ENCODE peak calls at places on chromosome 21, in nine cellular contexts. One of them, this sample, is unnamed.
A peak's percentile ranks its signal among the peaks of the same experiment; 100 is the strongest.

GRCh38 chr21:36640260-36641244 is 58.4 kb upstream of the SIM2 start:
- DNase-seq in fibroblast of pulmonary artery: no peak
- DNase-seq in Right ventricle myocardium superior: no peak
- DNase-seq in lung: no peak
- DNase-seq in endodermal cell: peak; percentile 55
- DNase-seq in ecto neural progenitor cell: no peak
- DNase-seq in CD8-positive, alpha-beta memory T cell: no peak
- DNase-seq in activated T-helper 1 cell treated with anti-CD3 and anti-CD28 coated beads, Interleukin-12 subunit alpha, Interleukin-12 subunit beta, Interleukin-2, Interleukin-4 antibody, amounts not matched to agents 30 ng/mL and 10 ng/mL and 1 ng/mL, durations not matched to agents 14 hours and 24 hours and 36 hours: no peak
- DNase-seq in NCI-H1436: no peak
- DNase-seq in this sample: no peak

GRCh38 chr21:15826147-15826780 is 96.5 kb downstream of the USP25 start:
- DNase-seq in fibroblast of pulmonary artery: peak; percentile 74
- DNase-seq in activated T-helper 1 cell treated with anti-CD3 and anti-CD28 coated beads, Interleukin-12 subunit alpha, Interleukin-12 subunit beta, Interleukin-2, Interleukin-4 antibody, amounts not matched to agents 30 ng/mL and 10 ng/mL and 1 ng/mL, durations not matched to agents 14 hours and 24 hours and 36 hours: peak; percentile 8
- DNase-seq in ecto neural progenitor cell: no peak
- DNase-seq in endodermal cell: peak; percentile 68
- DNase-seq in NCI-H1436: no peak
- DNase-seq in Right ventricle myocardium superior: no peak
- DNase-seq in CD8-positive, alpha-beta memory T cell: no peak
- DNase-seq in lung: no peak
- DNase-seq in this sample: no peak

GRCh38 chr21:14877581-14878228 is 187.1 kb downstream of the NRIP1 start:
- DNase-seq in NCI-H1436: no peak
- DNase-seq in Right ventricle myocardium superior: no peak
- DNase-seq in endodermal cell: no peak
- DNase-seq in activated T-helper 1 cell treated with anti-CD3 and anti-CD28 coated beads, Interleukin-12 subunit alpha, Interleukin-12 subunit beta, Interleukin-2, Interleukin-4 antibody, amounts not matched to agents 30 ng/mL and 10 ng/mL and 1 ng/mL, durations not matched to agents 14 hours and 24 hours and 36 hours: no peak
- DNase-seq in fibroblast of pulmonary artery: no peak
- DNase-seq in CD8-positive, alpha-beta memory T cell: no peak
- DNase-seq in lung: no peak
- DNase-seq in ecto neural progenitor cell: no peak
- DNase-seq in this sample: no peak

GRCh38 chr21:37365657-37366487 is 701 bp upstream of the DYRK1A start:
- DNase-seq in endodermal cell: peak; percentile 86
- DNase-seq in lung: peak; percentile 60
- DNase-seq in activated T-helper 1 cell treated with anti-CD3 and anti-CD28 coated beads, Interleukin-12 subunit alpha, Interleukin-12 subunit beta, Interleukin-2, Interleukin-4 antibody, amounts not matched to agents 30 ng/mL and 10 ng/mL and 1 ng/mL, durations not matched to agents 14 hours and 24 hours and 36 hours: no peak
- DNase-seq in Right ventricle myocardium superior: peak; percentile 81
- DNase-seq in fibroblast of pulmonary artery: peak; percentile 66
- DNase-seq in NCI-H1436: no peak
- DNase-seq in ecto neural progenitor cell: peak; percentile 88
- DNase-seq in CD8-positive, alpha-beta memory T cell: peak; percentile 61
- DNase-seq in this sample: no peak

GRCh38 chr21:41427556-41427955 is 1.5 kb downstream of the MX1 start:
- DNase-seq in NCI-H1436: no peak
- DNase-seq in Right ventricle myocardium superior: no peak
- DNase-seq in ecto neural progenitor cell: peak; percentile 26
- DNase-seq in endodermal cell: no peak
- DNase-seq in fibroblast of pulmonary artery: no peak
- DNase-seq in CD8-positive, alpha-beta memory T cell: no peak
- DNase-seq in activated T-helper 1 cell treated with anti-CD3 and anti-CD28 coated beads, Interleukin-12 subunit alpha, Interleukin-12 subunit beta, Interleukin-2, Interleukin-4 antibody, amounts not matched to agents 30 ng/mL and 10 ng/mL and 1 ng/mL, durations not matched to agents 14 hours and 24 hours and 36 hours: no peak
- DNase-seq in lung: no peak
- DNase-seq in this sample: no peak

GRCh38 chr21:24428539-24429186 is 1178.6 kb downstream of the MRPL39 start:
- DNase-seq in ecto neural progenitor cell: no peak
- DNase-seq in lung: no peak
- DNase-seq in NCI-H1436: no peak
- DNase-seq in activated T-helper 1 cell treated with anti-CD3 and anti-CD28 coated beads, Interleukin-12 subunit alpha, Interleukin-12 subunit beta, Interleukin-2, Interleukin-4 antibody, amounts not matched to agents 30 ng/mL and 10 ng/mL and 1 ng/mL, durations not matched to agents 14 hours and 24 hours and 36 hours: peak; percentile 2
- DNase-seq in Right ventricle myocardium superior: no peak
- DNase-seq in endodermal cell: no peak
- DNase-seq in fibroblast of pulmonary artery: no peak
- DNase-seq in CD8-positive, alpha-beta memory T cell: no peak
- DNase-seq in this sample: no peak

GRCh38 chr21:21159253-21159899 is 161.2 kb downstream of the NCAM2 start:
- DNase-seq in NCI-H1436: no peak
- DNase-seq in lung: no peak
- DNase-seq in endodermal cell: no peak
- DNase-seq in ecto neural progenitor cell: no peak
- DNase-seq in Right ventricle myocardium superior: no peak
- DNase-seq in CD8-positive, alpha-beta memory T cell: no peak
- DNase-seq in fibroblast of pulmonary artery: peak; percentile 7
- DNase-seq in activated T-helper 1 cell treated with anti-CD3 and anti-CD28 coated beads, Interleukin-12 subunit alpha, Interleukin-12 subunit beta, Interleukin-2, Interleukin-4 antibody, amounts not matched to agents 30 ng/mL and 10 ng/mL and 1 ng/mL, durations not matched to agents 14 hours and 24 hours and 36 hours: no peak
- DNase-seq in this sample: no peak

GRCh38 chr21:41367598-41368360 is 6.0 kb downstream of the MX2 start:
- DNase-seq in lung: no peak
- DNase-seq in NCI-H1436: no peak
- DNase-seq in Right ventricle myocardium superior: no peak
- DNase-seq in CD8-positive, alpha-beta memory T cell: no peak
- DNase-seq in endodermal cell: peak; percentile 35
- DNase-seq in ecto neural progenitor cell: no peak
- DNase-seq in activated T-helper 1 cell treated with anti-CD3 and anti-CD28 coated beads, Interleukin-12 subunit alpha, Interleukin-12 subunit beta, Interleukin-2, Interleukin-4 antibody, amounts not matched to agents 30 ng/mL and 10 ng/mL and 1 ng/mL, durations not matched to agents 14 hours and 24 hours and 36 hours: no peak
- DNase-seq in fibroblast of pulmonary artery: no peak
- DNase-seq in this sample: no peak

GRCh38 chr21:45270306-45270821 is 17.3 kb downstream of the POFUT2 start:
- DNase-seq in ecto neural progenitor cell: no peak
- DNase-seq in activated T-helper 1 cell treated with anti-CD3 and anti-CD28 coated beads, Interleukin-12 subunit alpha, Interleukin-12 subunit beta, Interleukin-2, Interleukin-4 antibody, amounts not matched to agents 30 ng/mL and 10 ng/mL and 1 ng/mL, durations not matched to agents 14 hours and 24 hours and 36 hours: no peak
- DNase-seq in Right ventricle myocardium superior: peak; percentile 31
- DNase-seq in fibroblast of pulmonary artery: no peak
- DNase-seq in CD8-positive, alpha-beta memory T cell: no peak
- DNase-seq in lung: no peak
- DNase-seq in endodermal cell: peak; percentile 72
- DNase-seq in NCI-H1436: no peak
- DNase-seq in this sample: peak; percentile 9

GRCh38 chr21:35159881-35160280 is 110.8 kb upstream of the RUNX1 start:
- DNase-seq in activated T-helper 1 cell treated with anti-CD3 and anti-CD28 coated beads, Interleukin-12 subunit alpha, Interleukin-12 subunit beta, Interleukin-2, Interleukin-4 antibody, amounts not matched to agents 30 ng/mL and 10 ng/mL and 1 ng/mL, durations not matched to agents 14 hours and 24 hours and 36 hours: no peak
- DNase-seq in ecto neural progenitor cell: no peak
- DNase-seq in endodermal cell: no peak
- DNase-seq in CD8-positive, alpha-beta memory T cell: no peak
- DNase-seq in fibroblast of pulmonary artery: peak; percentile 82
- DNase-seq in Right ventricle myocardium superior: no peak
- DNase-seq in lung: no peak
- DNase-seq in NCI-H1436: no peak
- DNase-seq in this sample: no peak

GRCh38 chr21:21682172-21682571 is 684.0 kb downstream of the NCAM2 start:
- DNase-seq in lung: no peak
- DNase-seq in NCI-H1436: no peak
- DNase-seq in ecto neural progenitor cell: no peak
- DNase-seq in endodermal cell: no peak
- DNase-seq in Right ventricle myocardium superior: no peak
- DNase-seq in fibroblast of pulmonary artery: peak; percentile 33
- DNase-seq in CD8-positive, alpha-beta memory T cell: no peak
- DNase-seq in activated T-helper 1 cell treated with anti-CD3 and anti-CD28 coated beads, Interleukin-12 subunit alpha, Interleukin-12 subunit beta, Interleukin-2, Interleukin-4 antibody, amounts not matched to agents 30 ng/mL and 10 ng/mL and 1 ng/mL, durations not matched to agents 14 hours and 24 hours and 36 hours: no peak
- DNase-seq in this sample: no peak

GRCh38 chr21:34814529-34814951 is 145.7 kb downstream of the CLIC6 start:
- DNase-seq in fibroblast of pulmonary artery: no peak
- DNase-seq in Right ventricle myocardium superior: no peak
- DNase-seq in lung: no peak
- DNase-seq in NCI-H1436: no peak
- DNase-seq in CD8-positive, alpha-beta memory T cell: no peak
- DNase-seq in endodermal cell: no peak
- DNase-seq in activated T-helper 1 cell treated with anti-CD3 and anti-CD28 coated beads, Interleukin-12 subunit alpha, Interleukin-12 subunit beta, Interleukin-2, Interleukin-4 antibody, amounts not matched to agents 30 ng/mL and 10 ng/mL and 1 ng/mL, durations not matched to agents 14 hours and 24 hours and 36 hours: no peak
- DNase-seq in ecto neural progenitor cell: no peak
- DNase-seq in this sample: no peak

GRCh38 chr21:35071347-35071746 is 22.2 kb upstream of the RUNX1 start:
- DNase-seq in CD8-positive, alpha-beta memory T cell: no peak
- DNase-seq in fibroblast of pulmonary artery: no peak
- DNase-seq in endodermal cell: no peak
- DNase-seq in lung: no peak
- DNase-seq in Right ventricle myocardium superior: no peak
- DNase-seq in activated T-helper 1 cell treated with anti-CD3 and anti-CD28 coated beads, Interleukin-12 subunit alpha, Interleukin-12 subunit beta, Interleukin-2, Interleukin-4 antibody, amounts not matched to agents 30 ng/mL and 10 ng/mL and 1 ng/mL, durations not matched to agents 14 hours and 24 hours and 36 hours: no peak
- DNase-seq in NCI-H1436: no peak
- DNase-seq in ecto neural progenitor cell: no peak
- DNase-seq in this sample: no peak

GRCh38 chr21:36350282-36350910 is 30.4 kb downstream of the MORC3 start:
- DNase-seq in endodermal cell: peak; percentile 48
- DNase-seq in lung: no peak
- DNase-seq in activated T-helper 1 cell treated with anti-CD3 and anti-CD28 coated beads, Interleukin-12 subunit alpha, Interleukin-12 subunit beta, Interleukin-2, Interleukin-4 antibody, amounts not matched to agents 30 ng/mL and 10 ng/mL and 1 ng/mL, durations not matched to agents 14 hours and 24 hours and 36 hours: no peak
- DNase-seq in NCI-H1436: no peak
- DNase-seq in CD8-positive, alpha-beta memory T cell: no peak
- DNase-seq in Right ventricle myocardium superior: no peak
- DNase-seq in fibroblast of pulmonary artery: peak; percentile 72
- DNase-seq in ecto neural progenitor cell: no peak
- DNase-seq in this sample: no peak

GRCh38 chr21:40386301-40386911 is 460.6 kb downstream of the DSCAM start:
- DNase-seq in NCI-H1436: no peak
- DNase-seq in activated T-helper 1 cell treated with anti-CD3 and anti-CD28 coated beads, Interleukin-12 subunit alpha, Interleukin-12 subunit beta, Interleukin-2, Interleukin-4 antibody, amounts not matched to agents 30 ng/mL and 10 ng/mL and 1 ng/mL, durations not matched to agents 14 hours and 24 hours and 36 hours: no peak
- DNase-seq in endodermal cell: peak; percentile 85
- DNase-seq in Right ventricle myocardium superior: peak; percentile 58
- DNase-seq in lung: peak; percentile 34
- DNase-seq in ecto neural progenitor cell: peak; percentile 76
- DNase-seq in CD8-positive, alpha-beta memory T cell: no peak
- DNase-seq in fibroblast of pulmonary artery: no peak
- DNase-seq in this sample: peak; percentile 64

GRCh38 chr21:26236281-26236680 is 65.7 kb upstream of the APP start:
- DNase-seq in endodermal cell: peak; percentile 24
- DNase-seq in CD8-positive, alpha-beta memory T cell: no peak
- DNase-seq in NCI-H1436: no peak
- DNase-seq in Right ventricle myocardium superior: no peak
- DNase-seq in fibroblast of pulmonary artery: no peak
- DNase-seq in activated T-helper 1 cell treated with anti-CD3 and anti-CD28 coated beads, Interleukin-12 subunit alpha, Interleukin-12 subunit beta, Interleukin-2, Interleukin-4 antibody, amounts not matched to agents 30 ng/mL and 10 ng/mL and 1 ng/mL, durations not matched to agents 14 hours and 24 hours and 36 hours: no peak
- DNase-seq in lung: no peak
- DNase-seq in ecto neural progenitor cell: no peak
- DNase-seq in this sample: no peak

GRCh38 chr21:46439906-46440305 is 18.8 kb upstream of the DIP2A start:
- DNase-seq in CD8-positive, alpha-beta memory T cell: no peak
- DNase-seq in fibroblast of pulmonary artery: no peak
- DNase-seq in NCI-H1436: no peak
- DNase-seq in endodermal cell: no peak
- DNase-seq in lung: no peak
- DNase-seq in activated T-helper 1 cell treated with anti-CD3 and anti-CD28 coated beads, Interleukin-12 subunit alpha, Interleukin-12 subunit beta, Interleukin-2, Interleukin-4 antibody, amounts not matched to agents 30 ng/mL and 10 ng/mL and 1 ng/mL, durations not matched to agents 14 hours and 24 hours and 36 hours: no peak
- DNase-seq in ecto neural progenitor cell: no peak
- DNase-seq in Right ventricle myocardium superior: no peak
- DNase-seq in this sample: no peak

GRCh38 chr21:26546698-26547097 is 26.4 kb downstream of the CYYR1 start:
- DNase-seq in ecto neural progenitor cell: no peak
- DNase-seq in activated T-helper 1 cell treated with anti-CD3 and anti-CD28 coated beads, Interleukin-12 subunit alpha, Interleukin-12 subunit beta, Interleukin-2, Interleukin-4 antibody, amounts not matched to agents 30 ng/mL and 10 ng/mL and 1 ng/mL, durations not matched to agents 14 hours and 24 hours and 36 hours: no peak
- DNase-seq in NCI-H1436: no peak
- DNase-seq in fibroblast of pulmonary artery: no peak
- DNase-seq in Right ventricle myocardium superior: peak; percentile 39
- DNase-seq in CD8-positive, alpha-beta memory T cell: no peak
- DNase-seq in endodermal cell: no peak
- DNase-seq in lung: peak; percentile 30
- DNase-seq in this sample: peak; percentile 9

GRCh38 chr21:44926364-44927101 is 5.8 kb upstream of the ITGB2 start:
- DNase-seq in fibroblast of pulmonary artery: no peak
- DNase-seq in lung: no peak
- DNase-seq in NCI-H1436: no peak
- DNase-seq in Right ventricle myocardium superior: peak; percentile 57
- DNase-seq in activated T-helper 1 cell treated with anti-CD3 and anti-CD28 coated beads, Interleukin-12 subunit alpha, Interleukin-12 subunit beta, Interleukin-2, Interleukin-4 antibody, amounts not matched to agents 30 ng/mL and 10 ng/mL and 1 ng/mL, durations not matched to agents 14 hours and 24 hours and 36 hours: peak; percentile 58
- DNase-seq in CD8-positive, alpha-beta memory T cell: peak; percentile 54
- DNase-seq in endodermal cell: peak; percentile 54
- DNase-seq in ecto neural progenitor cell: no peak
- DNase-seq in this sample: no peak

GRCh38 chr21:39136711-39137110 is 46.5 kb downstream of the PSMG1 start:
- DNase-seq in lung: peak; percentile 26
- DNase-seq in endodermal cell: no peak
- DNase-seq in NCI-H1436: no peak
- DNase-seq in activated T-helper 1 cell treated with anti-CD3 and anti-CD28 coated beads, Interleukin-12 subunit alpha, Interleukin-12 subunit beta, Interleukin-2, Interleukin-4 antibody, amounts not matched to agents 30 ng/mL and 10 ng/mL and 1 ng/mL, durations not matched to agents 14 hours and 24 hours and 36 hours: no peak
- DNase-seq in Right ventricle myocardium superior: no peak
- DNase-seq in ecto neural progenitor cell: no peak
- DNase-seq in CD8-positive, alpha-beta memory T cell: no peak
- DNase-seq in fibroblast of pulmonary artery: no peak
- DNase-seq in this sample: no peak

GRCh38 chr21:38811257-38811656 is 5.5 kb downstream of the ETS2 start:
- DNase-seq in fibroblast of pulmonary artery: peak; percentile 89
- DNase-seq in endodermal cell: no peak
- DNase-seq in activated T-helper 1 cell treated with anti-CD3 and anti-CD28 coated beads, Interleukin-12 subunit alpha, Interleukin-12 subunit beta, Interleukin-2, Interleukin-4 antibody, amounts not matched to agents 30 ng/mL and 10 ng/mL and 1 ng/mL, durations not matched to agents 14 hours and 24 hours and 36 hours: no peak
- DNase-seq in CD8-positive, alpha-beta memory T cell: no peak
- DNase-seq in lung: no peak
- DNase-seq in NCI-H1436: no peak
- DNase-seq in ecto neural progenitor cell: no peak
- DNase-seq in Right ventricle myocardium superior: no peak
- DNase-seq in this sample: no peak

GRCh38 chr21:42079939-42080787 is 9.0 kb downstream of the UMODL1 start:
- DNase-seq in Right ventricle myocardium superior: no peak
- DNase-seq in NCI-H1436: no peak
- DNase-seq in fibroblast of pulmonary artery: peak; percentile 36
- DNase-seq in endodermal cell: peak; percentile 74
- DNase-seq in lung: no peak
- DNase-seq in activated T-helper 1 cell treated with anti-CD3 and anti-CD28 coated beads, Interleukin-12 subunit alpha, Interleukin-12 subunit beta, Interleukin-2, Interleukin-4 antibody, amounts not matched to agents 30 ng/mL and 10 ng/mL and 1 ng/mL, durations not matched to agents 14 hours and 24 hours and 36 hours: no peak
- DNase-seq in CD8-positive, alpha-beta memory T cell: no peak
- DNase-seq in ecto neural progenitor cell: no peak
- DNase-seq in this sample: no peak

GRCh38 chr21:40886006-40886405 is 39.0 kb upstream of the DSCAM start:
- DNase-seq in NCI-H1436: no peak
- DNase-seq in endodermal cell: no peak
- DNase-seq in CD8-positive, alpha-beta memory T cell: no peak
- DNase-seq in ecto neural progenitor cell: no peak
- DNase-seq in Right ventricle myocardium superior: no peak
- DNase-seq in fibroblast of pulmonary artery: no peak
- DNase-seq in activated T-helper 1 cell treated with anti-CD3 and anti-CD28 coated beads, Interleukin-12 subunit alpha, Interleukin-12 subunit beta, Interleukin-2, Interleukin-4 antibody, amounts not matched to agents 30 ng/mL and 10 ng/mL and 1 ng/mL, durations not matched to agents 14 hours and 24 hours and 36 hours: no peak
- DNase-seq in lung: no peak
- DNase-seq in this sample: no peak

GRCh38 chr21:38188037-38188436 is 68.8 kb upstream of the KCNJ15 start:
- DNase-seq in fibroblast of pulmonary artery: no peak
- DNase-seq in activated T-helper 1 cell treated with anti-CD3 and anti-CD28 coated beads, Interleukin-12 subunit alpha, Interleukin-12 subunit beta, Interleukin-2, Interleukin-4 antibody, amounts not matched to agents 30 ng/mL and 10 ng/mL and 1 ng/mL, durations not matched to agents 14 hours and 24 hours and 36 hours: no peak
- DNase-seq in ecto neural progenitor cell: no peak
- DNase-seq in NCI-H1436: no peak
- DNase-seq in CD8-positive, alpha-beta memory T cell: no peak
- DNase-seq in Right ventricle myocardium superior: no peak
- DNase-seq in endodermal cell: no peak
- DNase-seq in lung: no peak
- DNase-seq in this sample: no peak

GRCh38 chr21:43824250-43824882 is 35.0 kb downstream of the RRP1 start:
- DNase-seq in endodermal cell: no peak
- DNase-seq in CD8-positive, alpha-beta memory T cell: no peak
- DNase-seq in fibroblast of pulmonary artery: peak; percentile 47
- DNase-seq in Right ventricle myocardium superior: no peak
- DNase-seq in activated T-helper 1 cell treated with anti-CD3 and anti-CD28 coated beads, Interleukin-12 subunit alpha, Interleukin-12 subunit beta, Interleukin-2, Interleukin-4 antibody, amounts not matched to agents 30 ng/mL and 10 ng/mL and 1 ng/mL, durations not matched to agents 14 hours and 24 hours and 36 hours: no peak
- DNase-seq in lung: no peak
- DNase-seq in ecto neural progenitor cell: no peak
- DNase-seq in NCI-H1436: no peak
- DNase-seq in this sample: peak; percentile 47

GRCh38 chr21:45875416-45875760 is 106.2 kb upstream of the COL6A1 start:
- DNase-seq in Right ventricle myocardium superior: no peak
- DNase-seq in ecto neural progenitor cell: no peak
- DNase-seq in CD8-positive, alpha-beta memory T cell: no peak
- DNase-seq in activated T-helper 1 cell treated with anti-CD3 and anti-CD28 coated beads, Interleukin-12 subunit alpha, Interleukin-12 subunit beta, Interleukin-2, Interleukin-4 antibody, amounts not matched to agents 30 ng/mL and 10 ng/mL and 1 ng/mL, durations not matched to agents 14 hours and 24 hours and 36 hours: no peak
- DNase-seq in NCI-H1436: no peak
- DNase-seq in lung: no peak
- DNase-seq in fibroblast of pulmonary artery: no peak
- DNase-seq in endodermal cell: no peak
- DNase-seq in this sample: no peak

GRCh38 chr21:36596174-36596573 is 102.7 kb upstream of the SIM2 start:
- DNase-seq in ecto neural progenitor cell: no peak
- DNase-seq in NCI-H1436: no peak
- DNase-seq in CD8-positive, alpha-beta memory T cell: no peak
- DNase-seq in Right ventricle myocardium superior: no peak
- DNase-seq in lung: no peak
- DNase-seq in activated T-helper 1 cell treated with anti-CD3 and anti-CD28 coated beads, Interleukin-12 subunit alpha, Interleukin-12 subunit beta, Interleukin-2, Interleukin-4 antibody, amounts not matched to agents 30 ng/mL and 10 ng/mL and 1 ng/mL, durations not matched to agents 14 hours and 24 hours and 36 hours: no peak
- DNase-seq in endodermal cell: no peak
- DNase-seq in fibroblast of pulmonary artery: no peak
- DNase-seq in this sample: no peak

GRCh38 chr21:31660134-31660565 is 657 bp downstream of the SOD1 start:
- DNase-seq in NCI-H1436: no peak
- DNase-seq in activated T-helper 1 cell treated with anti-CD3 and anti-CD28 coated beads, Interleukin-12 subunit alpha, Interleukin-12 subunit beta, Interleukin-2, Interleukin-4 antibody, amounts not matched to agents 30 ng/mL and 10 ng/mL and 1 ng/mL, durations not matched to agents 14 hours and 24 hours and 36 hours: no peak
- DNase-seq in lung: peak; percentile 34
- DNase-seq in endodermal cell: peak; percentile 75
- DNase-seq in CD8-positive, alpha-beta memory T cell: no peak
- DNase-seq in fibroblast of pulmonary artery: peak; percentile 25
- DNase-seq in Right ventricle myocardium superior: no peak
- DNase-seq in ecto neural progenitor cell: no peak
- DNase-seq in this sample: peak; percentile 7

GRCh38 chr21:45323487-45324380 is 36.0 kb upstream of the POFUT2 start:
- DNase-seq in activated T-helper 1 cell treated with anti-CD3 and anti-CD28 coated beads, Interleukin-12 subunit alpha, Interleukin-12 subunit beta, Interleukin-2, Interleukin-4 antibody, amounts not matched to agents 30 ng/mL and 10 ng/mL and 1 ng/mL, durations not matched to agents 14 hours and 24 hours and 36 hours: no peak
- DNase-seq in NCI-H1436: no peak
- DNase-seq in CD8-positive, alpha-beta memory T cell: no peak
- DNase-seq in ecto neural progenitor cell: no peak
- DNase-seq in Right ventricle myocardium superior: peak; percentile 35
- DNase-seq in lung: no peak
- DNase-seq in fibroblast of pulmonary artery: peak; percentile 53
- DNase-seq in endodermal cell: peak; percentile 77
- DNase-seq in this sample: no peak

GRCh38 chr21:41578708-41579107 is 70.8 kb upstream of the TMPRSS2 start:
- DNase-seq in CD8-positive, alpha-beta memory T cell: no peak
- DNase-seq in fibroblast of pulmonary artery: no peak
- DNase-seq in activated T-helper 1 cell treated with anti-CD3 and anti-CD28 coated beads, Interleukin-12 subunit alpha, Interleukin-12 subunit beta, Interleukin-2, Interleukin-4 antibody, amounts not matched to agents 30 ng/mL and 10 ng/mL and 1 ng/mL, durations not matched to agents 14 hours and 24 hours and 36 hours: no peak
- DNase-seq in endodermal cell: no peak
- DNase-seq in ecto neural progenitor cell: no peak
- DNase-seq in NCI-H1436: no peak
- DNase-seq in lung: no peak
- DNase-seq in Right ventricle myocardium superior: no peak
- DNase-seq in this sample: no peak

GRCh38 chr21:22120616-22121266 is 1122.5 kb downstream of the NCAM2 start:
- DNase-seq in ecto neural progenitor cell: no peak
- DNase-seq in activated T-helper 1 cell treated with anti-CD3 and anti-CD28 coated beads, Interleukin-12 subunit alpha, Interleukin-12 subunit beta, Interleukin-2, Interleukin-4 antibody, amounts not matched to agents 30 ng/mL and 10 ng/mL and 1 ng/mL, durations not matched to agents 14 hours and 24 hours and 36 hours: no peak
- DNase-seq in fibroblast of pulmonary artery: peak; percentile 31
- DNase-seq in endodermal cell: peak; percentile 66
- DNase-seq in CD8-positive, alpha-beta memory T cell: no peak
- DNase-seq in NCI-H1436: no peak
- DNase-seq in lung: no peak
- DNase-seq in Right ventricle myocardium superior: no peak
- DNase-seq in this sample: no peak